ENCODE peak calls at places on chromosomes 13 and 19, in seven cellular contexts. O, P, R, E, W, M and U are unnamed samples.

GRCh38 chr13:27556109-27556508 is 64.2 kb downstream of the LNX2 start:
- DNase-seq in O (peak), P (no peak), R (peak), E (peak), W (no peak), M (no peak), U (no peak)

GRCh38 chr13:40798380-40798779 is 9.0 kb downstream of the SLC25A15 start:
- DNase-seq in O (no peak), P (no peak), R (peak), E (no peak), W (no peak), M (no peak), U (no peak)

GRCh38 chr13:78604782-78605611 is 1.6 kb upstream of the POU4F1 start:
- DNase-seq in O (no peak), P (no peak), R (no peak), E (peak), W (no peak), M (no peak), U (no peak)

GRCh38 chr13:29505950-29506349 is 89.5 kb downstream of the SLC7A1 start:
- DNase-seq in O (no peak), P (no peak), R (no peak), E (no peak), W (no peak), M (no peak), U (no peak)

GRCh38 chr13:32228330-32229041 is 86.7 kb downstream of the ZAR1L start:
- DNase-seq in O (no peak), P (no peak), R (peak), E (peak), W (no peak), M (no peak), U (peak)

GRCh38 chr13:28805193-28805819 is 14.8 kb upstream of the MTUS2 start:
- DNase-seq in O (no peak), P (no peak), R (peak), E (no peak), W (peak), M (no peak), U (peak)

GRCh38 chr19:46890423-46891170 is 29.8 kb downstream of the ARHGAP35 start:
- DNase-seq in O (no peak), P (no peak), R (peak), E (peak), W (no peak), M (no peak), U (no peak)

GRCh38 chr13:72101768-72102400 is 234.9 kb upstream of the DACH1 start:
- DNase-seq in O (no peak), P (no peak), R (no peak), E (no peak), W (no peak), M (no peak), U (no peak)

GRCh38 chr13:42926555-42926954 is 65.5 kb downstream of the EPSTI1 start:
- DNase-seq in O (no peak), P (no peak), R (no peak), E (no peak), W (no peak), M (no peak), U (no peak)

GRCh38 chr19:4970558-4971423 is 1.9 kb downstream of the KDM4B start:
- DNase-seq in O (no peak), P (no peak), R (peak), E (peak), W (peak), M (peak), U (peak)

GRCh38 chr19:4971816-4972495 is 3.0 kb downstream of the KDM4B start:
- DNase-seq in O (no peak), P (no peak), R (no peak), E (no peak), W (no peak), M (peak), U (no peak)

GRCh38 chr19:4972509-4973230 is 3.8 kb downstream of the KDM4B start:
- DNase-seq in O (no peak), P (no peak), R (no peak), E (peak), W (no peak), M (no peak), U (no peak)

GRCh38 chr19:4969772-4970531 is 1.0 kb downstream of the KDM4B start:
- DNase-seq in O (no peak), P (no peak), R (no peak), E (peak), W (no peak), M (peak), U (no peak)

GRCh38 chr19:4971424-4971793 is 2.5 kb downstream of the KDM4B start:
- DNase-seq in O (no peak), P (no peak), R (peak), E (peak), W (no peak), M (peak), U (peak)
- H3K27ac ChIP-seq in O (no peak), P (peak), R (peak), E (no peak), W (peak), M (peak), U (peak)

GRCh38 chr19:13503570-13504235 is 2.6 kb downstream of the CACNA1A start:
- DNase-seq in O (no peak), P (no peak), R (no peak), E (no peak), W (no peak), M (no peak), U (no peak)

GRCh38 chr19:13507053-13507611 is 853 bp upstream of the CACNA1A start:
- DNase-seq in O (no peak), P (no peak), R (no peak), E (no peak), W (no peak), M (no peak), U (no peak)

GRCh38 chr19:13505164-13505695 is 1.0 kb downstream of the CACNA1A start:
- DNase-seq in O (no peak), P (no peak), R (no peak), E (no peak), W (no peak), M (no peak), U (no peak)

GRCh38 chr19:13505761-13506549 is at the start of gene CACNA1A:
- DNase-seq in O (no peak), P (peak), R (peak), E (no peak), W (no peak), M (no peak), U (no peak)

GRCh38 chr19:13506550-13506878 is 235 bp upstream of the CACNA1A start:
- DNase-seq in O (no peak), P (no peak), R (no peak), E (no peak), W (no peak), M (no peak), U (no peak)
- H3K4me3 ChIP-seq in O (peak), P (peak), R (no peak), E (no peak), W (peak), M (no peak), U (no peak)

GRCh38 chr19:18940791-18941627 is at the start of gene HOMER3:
- DNase-seq in O (peak), P (peak), R (peak), E (no peak), W (peak), M (peak), U (peak)
- TF ChIP-seq CTCF in O (peak), P (peak), R (peak), E (peak), W (peak), M (no peak), U (no peak)

GRCh38 chr19:5559804-5560133 is 8.0 kb downstream of the TINCR start:
- DNase-seq in O (no peak), P (no peak), R (no peak), E (no peak), W (no peak), M (no peak), U (no peak)
- H3K27ac ChIP-seq in O (no peak), P (no peak), R (no peak), E (no peak), W (no peak), M (no peak), U (no peak)

DNA sequence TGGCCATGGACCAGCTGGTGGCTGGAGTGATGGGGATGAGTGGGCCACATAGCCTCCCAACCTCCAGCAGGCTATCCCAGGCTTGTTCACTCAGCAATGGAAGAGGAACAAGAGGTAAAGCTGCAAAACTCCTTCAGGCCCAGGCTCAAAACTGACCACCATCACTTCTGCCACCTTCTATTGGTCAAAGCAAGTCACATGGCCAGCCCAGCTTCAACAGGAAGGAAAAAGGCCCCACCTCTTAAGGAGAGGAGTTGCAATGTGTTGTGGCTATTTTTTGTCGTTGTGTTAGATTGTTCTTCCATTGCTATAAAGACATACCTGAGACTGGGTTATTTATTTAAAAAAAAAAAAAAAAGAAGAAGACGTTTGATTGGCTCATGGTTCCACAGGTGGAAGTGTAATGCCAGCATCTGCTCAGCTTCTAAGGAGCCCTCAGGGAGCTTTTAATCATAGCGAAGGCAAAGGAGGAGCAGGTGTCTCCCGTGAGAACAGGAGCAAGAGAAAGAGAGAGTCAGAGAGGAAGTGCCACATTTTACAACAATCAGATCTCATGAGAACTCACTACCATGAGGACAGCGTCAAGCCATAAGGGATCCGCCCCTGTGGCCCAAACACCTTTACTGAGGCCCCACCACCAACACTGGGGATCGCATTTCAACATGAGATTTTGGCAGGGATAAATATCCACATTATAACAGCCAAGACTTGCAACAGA is 5.4 kb downstream of the IGSF23 start:
- DNase-seq in O (no peak), P (no peak), R (no peak), E (no peak), W (no peak), M (no peak), U (no peak)
- H3K4me3 ChIP-seq in O (no peak), P (no peak), R (no peak), E (no peak), W (no peak), M (no peak), U (no peak)